ENCODE peak calls at places on chromosome 4, in six cellular contexts. C is fibroblast of lung, F is lower lobe of right lung, S is stomach, B is heart left ventricle, X is K562. E is an unnamed sample.

GRCh38 chr4:143337600-143338287 is 1.1 kb downstream of the GAB1 start:
- DNase-seq in C (peak; percentile 67), F (no peak), S (peak; percentile 57), B (peak; percentile 75), X (peak; percentile 67), E (no peak)

GRCh38 chr4:127533028-127533700 is 99.6 kb upstream of the INTU start:
- DNase-seq in C (peak; percentile 75), F (no peak), S (peak; percentile 83), B (no peak), X (peak; percentile 58), E (no peak)

GRCh38 chr4:128461300-128462103 is 173.9 kb upstream of the PGRMC2 start:
- DNase-seq in C (peak; percentile 97), F (no peak), S (no peak), B (no peak), X (peak; percentile 72), E (no peak)

GRCh38 chr4:30396772-30397475 is 323.2 kb upstream of the PCDH7 start:
- DNase-seq in C (no peak), F (no peak), S (no peak), B (no peak), X (no peak), E (no peak)

GRCh38 chr4:140070369-140070768 is 83.6 kb downstream of the MAML3 start:
- DNase-seq in C (no peak), F (no peak), S (no peak), B (no peak), X (no peak), E (no peak)

GRCh38 chr4:27129871-27130277 is 269.2 kb downstream of the STIM2 start:
- DNase-seq in C (no peak), F (no peak), S (no peak), B (no peak), X (no peak), E (no peak)

GRCh38 chr4:114599231-114600065 is 841 bp downstream of the UGT8 start:
- DNase-seq in C (peak; percentile 13), F (no peak), S (peak; percentile 43), B (no peak), X (peak; percentile 48), E (peak; percentile 11)

GRCh38 chr4:188958346-188958745 is 819.1 kb downstream of the TRIML1 start:
- DNase-seq in C (peak; percentile 57), F (no peak), S (no peak), B (no peak), X (no peak), E (no peak)

GRCh38 chr4:56051710-56052075 is 102.9 kb downstream of the CEP135 start:
- DNase-seq in C (no peak), F (no peak), S (no peak), B (no peak), X (no peak), E (no peak)

GRCh38 chr4:90121961-90122748 is 5.0 kb upstream of the CCSER1 start:
- DNase-seq in C (no peak), F (no peak), S (no peak), B (no peak), X (no peak), E (no peak)

GRCh38 chr4:112765317-112765989 is 128.5 kb downstream of the LARP7 start:
- DNase-seq in C (peak; percentile 13), F (no peak), S (no peak), B (no peak), X (peak; percentile 34), E (no peak)

GRCh38 chr4:182354867-182355266 is 111.7 kb downstream of the TENM3 start:
- DNase-seq in C (peak; percentile 29), F (no peak), S (no peak), B (no peak), X (no peak), E (no peak)

GRCh38 chr4:174713181-174713580 is 115.9 kb downstream of the GLRA3 start:
- DNase-seq in C (no peak), F (no peak), S (no peak), B (no peak), X (no peak), E (no peak)

GRCh38 chr4:62644372-62644771 is 1444.2 kb downstream of the ADGRL3 start:
- DNase-seq in C (peak; percentile 48), F (no peak), S (no peak), B (no peak), X (peak; percentile 4), E (peak; percentile 20)

GRCh38 chr4:80185787-80186548 is 11.3 kb upstream of the PRDM8 start:
- DNase-seq in C (no peak), F (no peak), S (no peak), B (no peak), X (no peak), E (no peak)

GRCh38 chr4:86358176-86358701 is 1.6 kb downstream of the MAPK10 start:
- DNase-seq in C (peak; percentile 70), F (no peak), S (no peak), B (no peak), X (no peak), E (no peak)

GRCh38 chr4:86357608-86358007 is 2.2 kb downstream of the MAPK10 start:
- DNase-seq in C (no peak), F (no peak), S (no peak), B (no peak), X (no peak), E (no peak)

GRCh38 chr4:86356831-86357230 is 3.0 kb downstream of the MAPK10 start:
- DNase-seq in C (no peak), F (no peak), S (no peak), B (no peak), X (no peak), E (no peak)

GRCh38 chr4:86362510-86362909 is 2.7 kb upstream of the MAPK10 start:
- DNase-seq in C (no peak), F (no peak), S (no peak), B (no peak), X (no peak), E (no peak)

DNA sequence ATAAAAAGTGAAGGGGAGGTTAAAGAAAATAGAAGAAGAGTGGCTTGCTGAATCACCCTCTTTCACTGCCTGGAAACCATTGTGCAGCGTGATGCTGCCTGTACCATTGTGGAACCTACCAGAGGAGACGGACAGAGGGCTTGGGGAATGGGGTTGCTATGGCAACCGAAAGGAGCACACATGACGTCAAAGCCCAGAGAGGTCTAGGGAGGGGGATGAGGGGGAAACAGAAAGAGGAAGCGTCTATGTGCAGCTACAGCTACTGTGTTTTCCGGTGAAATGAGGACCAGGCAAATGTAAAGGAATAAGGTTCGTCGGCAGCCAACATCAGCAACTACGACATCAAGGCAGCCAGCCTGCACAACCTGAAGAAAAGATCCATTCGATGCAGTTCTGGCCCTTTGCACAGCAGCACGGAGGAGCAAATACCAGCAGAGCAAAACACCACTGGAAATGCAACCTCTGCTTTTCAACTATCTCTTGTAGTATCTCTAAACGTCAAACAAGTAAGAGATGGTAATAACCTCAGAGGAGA is at the start of gene MAPK10:
- DNase-seq in C (peak; percentile 95), F (peak; percentile 69), S (peak; percentile 38), B (peak; percentile 63), X (peak; percentile 12), E (peak; percentile 68)
- H3K27ac ChIP-seq in C (no peak within 1 kb of the TSS), F (no peak within 1 kb of the TSS), S (no peak within 1 kb of the TSS), B (no peak within 1 kb of the TSS), X (no peak within 1 kb of the TSS), E (no peak within 1 kb of the TSS)

GRCh38 chr4:122921971-122922876 is at the start of gene NUDT6:
- DNase-seq in C (peak; percentile 76), F (peak; percentile 79), S (peak; percentile 57), B (peak; percentile 78), X (peak; percentile 80), E (peak; percentile 45)

GRCh38 chr4:122920473-122920872 is 1.9 kb downstream of the NUDT6 start:
- DNase-seq in C (no peak), F (no peak), S (no peak), B (no peak), X (no peak), E (no peak)

GRCh38 chr4:122917731-122918130 is 4.7 kb downstream of the NUDT6 start:
- DNase-seq in C (peak; percentile 34), F (no peak), S (no peak), B (no peak), X (no peak), E (no peak)

GRCh38 chr4:122922877-122923511 is 597 bp upstream of the NUDT6 start:
- DNase-seq in C (peak; percentile 87), F (peak; percentile 84), S (peak; percentile 83), B (peak; percentile 87), X (peak; percentile 95), E (peak; percentile 55)

DNA sequence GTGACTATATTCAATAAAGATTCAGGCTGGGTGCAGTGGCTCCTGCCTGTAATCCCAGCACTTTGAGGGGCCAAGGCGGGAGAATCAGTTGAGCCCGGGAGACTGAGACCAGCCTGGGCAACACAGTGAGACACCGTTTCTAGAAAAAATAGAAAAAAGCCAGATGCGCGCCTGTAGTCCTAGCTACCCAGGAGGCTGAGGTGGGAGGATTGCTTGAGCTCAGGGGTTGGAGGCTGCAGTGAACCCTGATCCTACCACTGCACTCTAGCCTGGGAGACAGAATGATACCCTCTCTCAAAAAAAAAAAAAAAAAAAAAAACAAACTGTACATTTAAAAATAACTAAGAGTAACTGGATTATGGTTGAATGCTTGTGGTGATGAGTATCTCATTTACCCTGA is 1.1 kb downstream of the NUDT6 start:
- DNase-seq in C (no peak), F (no peak), S (no peak), B (no peak), X (no peak), E (no peak)
- H3K4me3 ChIP-seq in C (peak overlapping the region; percentile 78), F (peak overlapping the region; percentile 71), S (no peak overlapping the region), B (peak overlapping the region; percentile 77), X (peak overlapping the region; percentile 85), E (no peak overlapping the region)

GRCh38 chr4:4432341-4433125 is 45.6 kb downstream of the NSG1 start:
- DNase-seq in C (no peak), F (no peak), S (no peak), B (no peak), X (no peak), E (no peak)

GRCh38 chr4:4427478-4427870 is 40.6 kb downstream of the NSG1 start:
- DNase-seq in C (no peak), F (no peak), S (no peak), B (no peak), X (no peak), E (no peak)

GRCh38 chr4:4428966-4429875 is 42.3 kb downstream of the NSG1 start:
- DNase-seq in C (no peak), F (no peak), S (no peak), B (no peak), X (no peak), E (no peak)

GRCh38 chr4:4427886-4428285 is 41.0 kb downstream of the NSG1 start:
- DNase-seq in C (no peak), F (no peak), S (no peak), B (no peak), X (no peak), E (no peak)

GRCh38 chr4:4430492-4431195 is 43.7 kb downstream of the NSG1 start:
- DNase-seq in C (peak; percentile 65), F (no peak), S (no peak), B (no peak), X (peak; percentile 65), E (peak; percentile 48)
- H3K36me3 ChIP-seq in C (peaks cover 2% of the 10 kb centered on the region), F (peaks cover 73% of the 10 kb centered on the region), S (peaks cover 12% of the 10 kb centered on the region), B (peaks cover 56% of the 10 kb centered on the region), X (peaks cover 6% of the 10 kb centered on the region), E (no peaks in the 10 kb centered on the region)

DNA sequence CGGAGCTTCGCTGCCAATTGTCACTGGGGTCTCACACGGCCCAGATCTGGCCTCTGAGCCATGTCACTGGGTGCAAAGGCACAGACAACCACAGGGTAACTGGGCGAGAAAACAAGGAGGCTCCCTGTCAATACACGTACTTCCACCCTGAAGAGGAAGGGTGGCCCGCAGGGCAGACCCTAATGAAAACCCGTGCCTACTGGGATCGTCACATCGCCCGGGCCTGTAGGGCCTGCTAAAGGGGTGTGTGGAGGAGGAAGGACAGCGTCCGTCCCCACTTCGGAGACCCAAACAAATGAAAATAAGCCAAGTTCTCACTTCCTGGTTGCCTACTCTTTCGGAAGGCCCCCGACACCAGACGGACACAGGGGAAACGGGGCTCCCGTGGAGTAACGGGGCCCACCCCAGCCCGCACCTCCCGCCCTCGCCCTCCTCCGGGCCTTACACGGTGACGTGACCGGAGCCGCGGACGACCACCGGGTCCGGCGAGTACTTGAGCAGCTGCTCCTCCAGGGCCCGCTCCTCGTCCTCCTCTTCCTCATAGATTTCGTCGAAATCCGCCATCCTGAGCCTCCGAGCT is 578 bp downstream of the CHIC2 start:
- DNase-seq in C (no peak), F (peak; percentile 72), S (peak; percentile 39), B (peak; percentile 75), X (peak; percentile 46), E (no peak)
- H3K27ac ChIP-seq in C (peak overlapping the region; percentile 96), F (peak overlapping the region; percentile 97), S (peak overlapping the region; percentile 91), B (peak overlapping the region; percentile 93), X (peak overlapping the region; percentile 85), E (no peak overlapping the region)